ENCODE peak calls at places on chromosomes 4 and X, in eight cellular contexts. One of them, this sample, is unnamed.

GRCh38 chr4:18075823-18076433 is 54.4 kb upstream of the LCORL start:
- DNase-seq in Panc1: no peak
- DNase-seq in endothelial cell of umbilical vein: peak; percentile 47
- DNase-seq in sigmoid colon: no peak
- DNase-seq in HCT116: peak; percentile 52
- DNase-seq in transverse colon: peak; percentile 27
- DNase-seq in breast epithelium: no peak
- DNase-seq in upper lobe of left lung: no peak
- DNase-seq in this sample: no peak

GRCh38 chr4:52600275-52600674 is 58.8 kb downstream of the USP46 start:
- DNase-seq in HCT116: no peak
- DNase-seq in breast epithelium: no peak
- DNase-seq in transverse colon: no peak
- DNase-seq in Panc1: no peak
- DNase-seq in endothelial cell of umbilical vein: no peak
- DNase-seq in sigmoid colon: no peak
- DNase-seq in upper lobe of left lung: no peak
- DNase-seq in this sample: no peak

GRCh38 chr4:153497988-153498967 is 32.1 kb downstream of the TMEM131L start:
- DNase-seq in HCT116: no peak
- DNase-seq in endothelial cell of umbilical vein: no peak
- DNase-seq in upper lobe of left lung: no peak
- DNase-seq in sigmoid colon: no peak
- DNase-seq in breast epithelium: no peak
- DNase-seq in transverse colon: no peak
- DNase-seq in Panc1: no peak
- DNase-seq in this sample: no peak

GRCh38 chr4:10962246-10962645 is 277.7 kb upstream of the CLNK start:
- DNase-seq in breast epithelium: no peak
- DNase-seq in transverse colon: no peak
- DNase-seq in upper lobe of left lung: no peak
- DNase-seq in sigmoid colon: no peak
- DNase-seq in endothelial cell of umbilical vein: no peak
- DNase-seq in HCT116: no peak
- DNase-seq in Panc1: no peak
- DNase-seq in this sample: no peak

GRCh38 chr4:55859711-55860110 is 6.3 kb downstream of the EXOC1 start:
- DNase-seq in endothelial cell of umbilical vein: no peak
- DNase-seq in sigmoid colon: no peak
- DNase-seq in breast epithelium: no peak
- DNase-seq in Panc1: no peak
- DNase-seq in upper lobe of left lung: no peak
- DNase-seq in HCT116: no peak
- DNase-seq in transverse colon: no peak
- DNase-seq in this sample: no peak

GRCh38 chr4:104967034-104967401 is 179.7 kb upstream of the TET2 start:
- DNase-seq in transverse colon: peak; percentile 50
- DNase-seq in HCT116: no peak
- DNase-seq in sigmoid colon: no peak
- DNase-seq in breast epithelium: peak; percentile 81
- DNase-seq in endothelial cell of umbilical vein: no peak
- DNase-seq in Panc1: no peak
- DNase-seq in upper lobe of left lung: peak; percentile 76
- DNase-seq in this sample: peak; percentile 93

GRCh38 chr4:38099908-38100407 is 139.8 kb downstream of the PTTG2 start:
- DNase-seq in breast epithelium: no peak
- DNase-seq in endothelial cell of umbilical vein: peak; percentile 84
- DNase-seq in HCT116: no peak
- DNase-seq in upper lobe of left lung: no peak
- DNase-seq in Panc1: no peak
- DNase-seq in sigmoid colon: no peak
- DNase-seq in transverse colon: no peak
- DNase-seq in this sample: no peak

GRCh38 chrX:2559124-2559523 is 58.3 kb upstream of the DHRSX start:
- DNase-seq in transverse colon: no peak
- DNase-seq in breast epithelium: no peak
- DNase-seq in sigmoid colon: no peak
- DNase-seq in upper lobe of left lung: no peak
- DNase-seq in HCT116: no peak
- DNase-seq in endothelial cell of umbilical vein: no peak
- DNase-seq in Panc1: no peak
- DNase-seq in this sample: no peak

GRCh38 chrX:131199086-131199485 is 90.0 kb downstream of the IGSF1 start:
- DNase-seq in HCT116: no peak
- DNase-seq in transverse colon: no peak
- DNase-seq in Panc1: no peak
- DNase-seq in endothelial cell of umbilical vein: no peak
- DNase-seq in breast epithelium: no peak
- DNase-seq in sigmoid colon: no peak
- DNase-seq in upper lobe of left lung: no peak
- DNase-seq in this sample: no peak

GRCh38 chr4:82217986-82218715 is 155.6 kb downstream of the HNRNPD start:
- DNase-seq in breast epithelium: no peak
- DNase-seq in sigmoid colon: no peak
- DNase-seq in HCT116: peak; percentile 10
- DNase-seq in endothelial cell of umbilical vein: no peak
- DNase-seq in transverse colon: no peak
- DNase-seq in upper lobe of left lung: no peak
- DNase-seq in Panc1: no peak
- DNase-seq in this sample: no peak

GRCh38 chr4:127809173-127809800 is 27.2 kb downstream of the HSPA4L start:
- DNase-seq in transverse colon: no peak
- DNase-seq in sigmoid colon: no peak
- DNase-seq in breast epithelium: no peak
- DNase-seq in endothelial cell of umbilical vein: peak; percentile 21
- DNase-seq in Panc1: no peak
- DNase-seq in upper lobe of left lung: no peak
- DNase-seq in HCT116: no peak
- DNase-seq in this sample: no peak

GRCh38 chrX:123665197-123665596 is 67.7 kb downstream of the THOC2 start:
- DNase-seq in endothelial cell of umbilical vein: no peak
- DNase-seq in sigmoid colon: no peak
- DNase-seq in Panc1: peak; percentile 77
- DNase-seq in transverse colon: no peak
- DNase-seq in upper lobe of left lung: no peak
- DNase-seq in breast epithelium: no peak
- DNase-seq in HCT116: no peak
- DNase-seq in this sample: no peak

GRCh38 chrX:2595258-2595657 is 94.5 kb upstream of the DHRSX start:
- DNase-seq in transverse colon: no peak
- DNase-seq in endothelial cell of umbilical vein: no peak
- DNase-seq in sigmoid colon: no peak
- DNase-seq in HCT116: no peak
- DNase-seq in upper lobe of left lung: no peak
- DNase-seq in breast epithelium: no peak
- DNase-seq in Panc1: no peak
- DNase-seq in this sample: no peak

GRCh38 chrX:151987108-151987507 is 12.6 kb upstream of the GABRE start:
- DNase-seq in breast epithelium: no peak
- DNase-seq in endothelial cell of umbilical vein: no peak
- DNase-seq in HCT116: no peak
- DNase-seq in Panc1: no peak
- DNase-seq in transverse colon: no peak
- DNase-seq in sigmoid colon: no peak
- DNase-seq in upper lobe of left lung: no peak
- DNase-seq in this sample: no peak

DNA sequence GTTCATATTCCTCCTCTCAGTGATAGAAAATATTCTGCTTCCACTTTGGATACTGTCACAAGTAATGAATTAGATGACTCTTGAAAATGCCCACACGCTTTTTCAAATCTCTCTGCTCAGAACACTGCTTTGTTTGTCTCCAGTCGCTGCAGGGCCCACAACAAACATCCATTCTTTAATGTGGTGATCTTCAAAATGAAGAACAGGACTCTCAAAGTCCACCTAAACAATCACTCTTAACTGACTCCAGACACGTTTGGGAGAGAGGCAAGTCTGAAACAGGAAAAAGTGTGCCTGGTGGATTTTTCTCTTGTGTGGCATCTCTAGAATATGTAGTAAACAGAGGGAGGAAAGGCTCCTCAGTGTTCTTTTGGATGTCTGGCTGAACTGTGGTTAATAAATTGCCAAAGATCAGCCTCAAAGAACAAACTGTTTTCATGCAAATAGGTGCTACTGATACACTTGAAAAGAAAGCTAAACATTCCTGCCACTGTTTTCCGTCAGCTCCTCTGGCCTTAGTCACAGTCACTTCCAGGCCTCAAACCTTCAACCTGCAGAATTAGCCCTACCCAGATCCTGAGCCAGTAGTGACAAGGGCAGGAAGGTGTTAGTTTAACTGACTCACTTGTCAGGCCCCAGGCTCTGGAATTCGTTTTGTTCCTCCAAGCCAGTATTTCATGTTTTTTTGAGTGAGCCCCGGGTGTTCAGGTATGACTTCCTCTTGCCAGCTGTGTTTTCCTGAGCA is 259.6 kb upstream of the GPC4 start:
- DNase-seq in endothelial cell of umbilical vein: no peak
- DNase-seq in sigmoid colon: no peak
- DNase-seq in HCT116: no peak
- DNase-seq in breast epithelium: no peak
- DNase-seq in Panc1: no peak
- DNase-seq in transverse colon: no peak
- DNase-seq in upper lobe of left lung: peak; percentile 59
- DNase-seq in this sample: no peak
- TF ChIP-seq POLR2AphosphoS5 in endothelial cell of umbilical vein: no peak
- TF ChIP-seq POLR2AphosphoS5 in sigmoid colon: no peak
- TF ChIP-seq POLR2AphosphoS5 in HCT116: no peak
- TF ChIP-seq POLR2AphosphoS5 in breast epithelium: no peak
- TF ChIP-seq POLR2AphosphoS5 in Panc1: no peak
- TF ChIP-seq POLR2AphosphoS5 in transverse colon: no peak
- TF ChIP-seq POLR2AphosphoS5 in upper lobe of left lung: no peak
- TF ChIP-seq POLR2AphosphoS5 in this sample: no peak

DNA sequence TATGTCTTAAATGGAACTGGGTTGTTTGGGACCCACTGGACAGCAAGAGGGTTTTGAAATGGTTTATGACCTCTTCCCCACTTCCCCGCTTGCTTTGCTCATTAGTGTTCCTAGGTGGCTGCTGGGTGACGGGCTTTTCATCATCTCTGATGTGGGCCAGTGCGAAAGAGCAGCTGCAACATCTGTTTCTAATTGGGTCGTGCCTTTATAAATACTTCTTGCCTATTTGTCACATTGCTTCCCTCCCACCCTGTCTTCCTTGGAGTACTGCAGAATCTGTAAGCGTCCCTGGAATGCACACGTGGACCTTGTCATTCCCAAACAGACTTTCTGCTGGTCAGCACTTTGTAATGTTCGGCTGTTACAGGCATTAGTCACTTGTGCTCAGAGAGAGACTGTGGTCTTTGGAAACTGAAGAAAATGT is 35.2 kb downstream of the SEPTIN11 start:
- DNase-seq in Panc1: peak; percentile 24
- DNase-seq in sigmoid colon: peak; percentile 92
- DNase-seq in endothelial cell of umbilical vein: peak; percentile 77
- DNase-seq in HCT116: no peak
- DNase-seq in breast epithelium: peak; percentile 46
- DNase-seq in upper lobe of left lung: peak; percentile 23
- DNase-seq in transverse colon: peak; percentile 37
- DNase-seq in this sample: no peak
- H3K4me1 ChIP-seq in Panc1: peaks cover 6% of the 10 kb centered on the region
- H3K4me1 ChIP-seq in sigmoid colon: peaks cover 27% of the 10 kb centered on the region
- H3K4me1 ChIP-seq in endothelial cell of umbilical vein: peaks cover 40% of the 10 kb centered on the region
- H3K4me1 ChIP-seq in HCT116: no peaks in the 10 kb centered on the region
- H3K4me1 ChIP-seq in breast epithelium: no peaks in the 10 kb centered on the region
- H3K4me1 ChIP-seq in upper lobe of left lung: peaks cover 22% of the 10 kb centered on the region
- H3K4me1 ChIP-seq in transverse colon: peaks cover 27% of the 10 kb centered on the region
- H3K4me1 ChIP-seq in this sample: no peaks in the 10 kb centered on the region

GRCh38 chr4:73904491-73904890 is 35.3 kb downstream of the CXCL1 start:
- DNase-seq in upper lobe of left lung: no peak
- DNase-seq in endothelial cell of umbilical vein: no peak
- DNase-seq in Panc1: no peak
- DNase-seq in transverse colon: no peak
- DNase-seq in HCT116: no peak
- DNase-seq in breast epithelium: no peak
- DNase-seq in sigmoid colon: no peak
- DNase-seq in this sample: no peak

GRCh38 chr4:73902038-73902637 is 32.9 kb downstream of the CXCL1 start:
- DNase-seq in transverse colon: no peak
- DNase-seq in HCT116: no peak
- DNase-seq in endothelial cell of umbilical vein: no peak
- DNase-seq in upper lobe of left lung: no peak
- DNase-seq in Panc1: no peak
- DNase-seq in breast epithelium: no peak
- DNase-seq in sigmoid colon: no peak
- DNase-seq in this sample: no peak

GRCh38 chr4:73897380-73898136 is 28.4 kb downstream of the CXCL1 start:
- DNase-seq in transverse colon: no peak
- DNase-seq in breast epithelium: no peak
- DNase-seq in HCT116: no peak
- DNase-seq in upper lobe of left lung: no peak
- DNase-seq in Panc1: no peak
- DNase-seq in sigmoid colon: no peak
- DNase-seq in endothelial cell of umbilical vein: no peak
- DNase-seq in this sample: no peak

GRCh38 chr4:73899321-73899720 is 30.1 kb downstream of the CXCL1 start:
- DNase-seq in sigmoid colon: no peak
- DNase-seq in transverse colon: no peak
- DNase-seq in HCT116: no peak
- DNase-seq in Panc1: no peak
- DNase-seq in breast epithelium: no peak
- DNase-seq in endothelial cell of umbilical vein: no peak
- DNase-seq in upper lobe of left lung: no peak
- DNase-seq in this sample: peak; percentile 60

DNA sequence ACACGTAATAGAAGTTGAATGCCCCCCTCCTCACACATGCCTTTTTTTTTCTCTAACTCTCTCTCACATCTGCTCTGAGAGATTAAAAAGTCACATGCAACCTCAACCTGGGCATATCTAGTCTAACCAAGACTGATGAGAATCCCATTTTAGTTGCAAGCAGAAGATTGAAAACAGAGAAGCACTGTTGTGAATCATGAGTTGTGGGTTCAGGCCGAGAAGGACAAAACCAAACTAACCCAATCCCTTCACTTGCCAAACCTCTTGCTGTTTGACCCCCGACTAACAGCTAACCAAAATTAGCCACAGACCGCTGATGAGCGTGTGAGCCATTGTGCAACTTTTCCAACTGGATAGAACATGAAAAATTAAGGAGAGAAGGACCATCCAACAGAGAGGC is 31.8 kb downstream of the CXCL1 start:
- DNase-seq in Panc1: no peak
- DNase-seq in transverse colon: no peak
- DNase-seq in sigmoid colon: no peak
- DNase-seq in upper lobe of left lung: no peak
- DNase-seq in breast epithelium: no peak
- DNase-seq in HCT116: no peak
- DNase-seq in endothelial cell of umbilical vein: no peak
- DNase-seq in this sample: no peak
- TF ChIP-seq POLR2AphosphoS5 in Panc1: no peak
- TF ChIP-seq POLR2AphosphoS5 in transverse colon: no peak
- TF ChIP-seq POLR2AphosphoS5 in sigmoid colon: no peak
- TF ChIP-seq POLR2AphosphoS5 in upper lobe of left lung: no peak
- TF ChIP-seq POLR2AphosphoS5 in breast epithelium: no peak
- TF ChIP-seq POLR2AphosphoS5 in HCT116: no peak
- TF ChIP-seq POLR2AphosphoS5 in endothelial cell of umbilical vein: no peak
- TF ChIP-seq POLR2AphosphoS5 in this sample: no peak

DNA sequence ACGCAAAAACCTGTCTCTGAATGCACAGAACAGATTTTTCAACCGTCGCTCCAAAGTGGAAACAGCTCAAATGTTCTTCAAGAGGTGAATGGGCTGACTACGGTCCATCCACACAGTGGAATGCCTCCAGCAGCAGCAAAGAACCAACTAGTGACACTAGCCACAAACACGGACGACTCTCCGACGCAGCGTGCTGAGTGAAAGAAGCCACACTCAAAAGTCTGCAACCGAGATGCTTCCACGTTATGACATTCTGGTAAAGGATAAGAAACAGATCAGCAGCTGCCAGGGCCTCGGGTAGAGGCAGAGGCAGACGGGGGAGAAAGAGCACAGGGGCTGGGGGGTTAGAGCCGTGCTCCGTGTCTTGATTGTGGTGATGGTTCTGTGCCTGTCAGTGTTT is 125.2 kb downstream of the AFAP1 start:
- DNase-seq in transverse colon: no peak
- DNase-seq in upper lobe of left lung: no peak
- DNase-seq in sigmoid colon: peak; percentile 53
- DNase-seq in breast epithelium: no peak
- DNase-seq in endothelial cell of umbilical vein: no peak
- DNase-seq in Panc1: no peak
- DNase-seq in HCT116: no peak
- DNase-seq in this sample: no peak
- H3K4me1 ChIP-seq in transverse colon: peaks cover 8% of the 10 kb centered on the region
- H3K4me1 ChIP-seq in upper lobe of left lung: peaks cover 8% of the 10 kb centered on the region
- H3K4me1 ChIP-seq in sigmoid colon: peaks cover 80% of the 10 kb centered on the region
- H3K4me1 ChIP-seq in breast epithelium: no peaks in the 10 kb centered on the region
- H3K4me1 ChIP-seq in endothelial cell of umbilical vein: peaks cover 11% of the 10 kb centered on the region
- H3K4me1 ChIP-seq in Panc1: peaks cover 5% of the 10 kb centered on the region
- H3K4me1 ChIP-seq in HCT116: no peaks in the 10 kb centered on the region
- H3K4me1 ChIP-seq in this sample: no peaks in the 10 kb centered on the region

This sample was measured in prostate gland.